ENCODE peak calls at places on chromosome 3, in seven cellular contexts. One of them, this sample, is unnamed.

GRCh38 chr3:2735392-2735894 is 374.7 kb downstream of the IL5RA start:
- DNase-seq in colonic mucosa: no peak
- DNase-seq in left ventricle myocardium superior: no peak
- DNase-seq in brain pericyte: no peak
- DNase-seq in mesothelial cell of epicardium: no peak
- DNase-seq in fibroblast of lung: no peak
- DNase-seq in lower lobe of right lung: no peak
- DNase-seq in this sample: no peak

GRCh38 chr3:129793947-129794318 is 99.6 kb downstream of the TMCC1 start:
- DNase-seq in colonic mucosa: no peak
- DNase-seq in left ventricle myocardium superior: no peak
- DNase-seq in brain pericyte: no peak
- DNase-seq in mesothelial cell of epicardium: no peak
- DNase-seq in fibroblast of lung: peak
- DNase-seq in lower lobe of right lung: no peak
- DNase-seq in this sample: no peak

GRCh38 chr3:132315851-132316250 is 1.4 kb upstream of the ACP3 start:
- DNase-seq in colonic mucosa: no peak
- DNase-seq in left ventricle myocardium superior: no peak
- DNase-seq in brain pericyte: no peak
- DNase-seq in mesothelial cell of epicardium: no peak
- DNase-seq in fibroblast of lung: peak
- DNase-seq in lower lobe of right lung: no peak
- DNase-seq in this sample: no peak

GRCh38 chr3:43055393-43055792 is 50.5 kb downstream of the POMGNT2 start:
- DNase-seq in colonic mucosa: no peak
- DNase-seq in left ventricle myocardium superior: no peak
- DNase-seq in brain pericyte: no peak
- DNase-seq in mesothelial cell of epicardium: no peak
- DNase-seq in fibroblast of lung: no peak
- DNase-seq in lower lobe of right lung: no peak
- DNase-seq in this sample: no peak

GRCh38 chr3:161489390-161489789 is 7.2 kb upstream of the OTOL1 start:
- DNase-seq in colonic mucosa: no peak
- DNase-seq in left ventricle myocardium superior: no peak
- DNase-seq in brain pericyte: no peak
- DNase-seq in mesothelial cell of epicardium: no peak
- DNase-seq in fibroblast of lung: no peak
- DNase-seq in lower lobe of right lung: no peak
- DNase-seq in this sample: no peak

GRCh38 chr3:187072102-187072501 is 67.2 kb downstream of the RPL39L start:
- DNase-seq in colonic mucosa: no peak
- DNase-seq in left ventricle myocardium superior: no peak
- DNase-seq in brain pericyte: no peak
- DNase-seq in mesothelial cell of epicardium: no peak
- DNase-seq in fibroblast of lung: no peak
- DNase-seq in lower lobe of right lung: no peak
- DNase-seq in this sample: no peak

GRCh38 chr3:46660003-46660402 is 33.5 kb downstream of the ALS2CL start:
- DNase-seq in colonic mucosa: peak
- DNase-seq in left ventricle myocardium superior: no peak
- DNase-seq in brain pericyte: no peak
- DNase-seq in mesothelial cell of epicardium: no peak
- DNase-seq in fibroblast of lung: no peak
- DNase-seq in lower lobe of right lung: no peak
- DNase-seq in this sample: peak

GRCh38 chr3:133488785-133489367 is 84.6 kb upstream of the CDV3 start:
- DNase-seq in colonic mucosa: no peak
- DNase-seq in left ventricle myocardium superior: no peak
- DNase-seq in brain pericyte: no peak
- DNase-seq in mesothelial cell of epicardium: no peak
- DNase-seq in fibroblast of lung: peak
- DNase-seq in lower lobe of right lung: no peak
- DNase-seq in this sample: no peak

GRCh38 chr3:72347819-72348319 is 500.4 kb downstream of the SHQ1 start:
- DNase-seq in colonic mucosa: peak
- DNase-seq in left ventricle myocardium superior: peak
- DNase-seq in brain pericyte: no peak
- DNase-seq in mesothelial cell of epicardium: no peak
- DNase-seq in fibroblast of lung: peak
- DNase-seq in lower lobe of right lung: peak
- DNase-seq in this sample: peak

GRCh38 chr3:144189044-144189443 is 217.4 kb downstream of the DIPK2A start:
- DNase-seq in colonic mucosa: no peak
- DNase-seq in left ventricle myocardium superior: no peak
- DNase-seq in brain pericyte: no peak
- DNase-seq in mesothelial cell of epicardium: no peak
- DNase-seq in fibroblast of lung: peak
- DNase-seq in lower lobe of right lung: no peak
- DNase-seq in this sample: no peak

GRCh38 chr3:123831420-123831819 is 52.7 kb downstream of the MYLK start:
- DNase-seq in colonic mucosa: no peak
- DNase-seq in left ventricle myocardium superior: no peak
- DNase-seq in brain pericyte: no peak
- DNase-seq in mesothelial cell of epicardium: no peak
- DNase-seq in fibroblast of lung: no peak
- DNase-seq in lower lobe of right lung: no peak
- DNase-seq in this sample: no peak

GRCh38 chr3:156615592-156616173 is 58.7 kb upstream of the TIPARP start:
- DNase-seq in colonic mucosa: no peak
- DNase-seq in left ventricle myocardium superior: no peak
- DNase-seq in brain pericyte: no peak
- DNase-seq in mesothelial cell of epicardium: no peak
- DNase-seq in fibroblast of lung: peak
- DNase-seq in lower lobe of right lung: peak
- DNase-seq in this sample: no peak

GRCh38 chr3:99384596-99384995 is 253.8 kb upstream of the COL8A1 start:
- DNase-seq in colonic mucosa: no peak
- DNase-seq in left ventricle myocardium superior: no peak
- DNase-seq in brain pericyte: peak
- DNase-seq in mesothelial cell of epicardium: no peak
- DNase-seq in fibroblast of lung: peak
- DNase-seq in lower lobe of right lung: no peak
- DNase-seq in this sample: no peak

GRCh38 chr3:64956619-64957018 is 268.8 kb upstream of the ADAMTS9 start:
- DNase-seq in colonic mucosa: no peak
- DNase-seq in left ventricle myocardium superior: no peak
- DNase-seq in brain pericyte: no peak
- DNase-seq in mesothelial cell of epicardium: no peak
- DNase-seq in fibroblast of lung: no peak
- DNase-seq in lower lobe of right lung: no peak
- DNase-seq in this sample: no peak

GRCh38 chr3:101229681-101230080 is 90.7 kb downstream of the IMPG2 start:
- DNase-seq in colonic mucosa: no peak
- DNase-seq in left ventricle myocardium superior: no peak
- DNase-seq in brain pericyte: no peak
- DNase-seq in mesothelial cell of epicardium: no peak
- DNase-seq in fibroblast of lung: no peak
- DNase-seq in lower lobe of right lung: no peak
- DNase-seq in this sample: no peak

GRCh38 chr3:188102861-188103547 is 51.0 kb upstream of the LPP start:
- DNase-seq in colonic mucosa: no peak
- DNase-seq in left ventricle myocardium superior: no peak
- DNase-seq in brain pericyte: no peak
- DNase-seq in mesothelial cell of epicardium: no peak
- DNase-seq in fibroblast of lung: no peak
- DNase-seq in lower lobe of right lung: no peak
- DNase-seq in this sample: no peak

GRCh38 chr3:197516517-197516889 is 39.3 kb downstream of the BDH1 start:
- DNase-seq in colonic mucosa: no peak
- DNase-seq in left ventricle myocardium superior: no peak
- DNase-seq in brain pericyte: no peak
- DNase-seq in mesothelial cell of epicardium: no peak
- DNase-seq in fibroblast of lung: peak
- DNase-seq in lower lobe of right lung: peak
- DNase-seq in this sample: peak

GRCh38 chr3:70855139-70855538 is 542.7 kb upstream of the MDFIC2 start:
- DNase-seq in colonic mucosa: no peak
- DNase-seq in left ventricle myocardium superior: no peak
- DNase-seq in brain pericyte: no peak
- DNase-seq in mesothelial cell of epicardium: no peak
- DNase-seq in fibroblast of lung: peak
- DNase-seq in lower lobe of right lung: no peak
- DNase-seq in this sample: no peak

GRCh38 chr3:189710620-189711388 is 79.6 kb downstream of the TP63 start:
- DNase-seq in colonic mucosa: peak
- DNase-seq in left ventricle myocardium superior: peak
- DNase-seq in brain pericyte: peak
- DNase-seq in mesothelial cell of epicardium: no peak
- DNase-seq in fibroblast of lung: peak
- DNase-seq in lower lobe of right lung: no peak
- DNase-seq in this sample: peak

GRCh38 chr3:154427685-154428291 is 2.2 kb downstream of the GPR149 start:
- DNase-seq in colonic mucosa: no peak
- DNase-seq in left ventricle myocardium superior: peak
- DNase-seq in brain pericyte: no peak
- DNase-seq in mesothelial cell of epicardium: no peak
- DNase-seq in fibroblast of lung: no peak
- DNase-seq in lower lobe of right lung: no peak
- DNase-seq in this sample: no peak

GRCh38 chr3:158732856-158733200 is 571 bp upstream of the RARRES1 start:
- DNase-seq in colonic mucosa: no peak
- DNase-seq in left ventricle myocardium superior: no peak
- DNase-seq in brain pericyte: no peak
- DNase-seq in mesothelial cell of epicardium: no peak
- DNase-seq in fibroblast of lung: no peak
- DNase-seq in lower lobe of right lung: no peak
- DNase-seq in this sample: no peak

GRCh38 chr3:114627760-114628159 is 333.9 kb downstream of the TIGIT start:
- DNase-seq in colonic mucosa: no peak
- DNase-seq in left ventricle myocardium superior: no peak
- DNase-seq in brain pericyte: no peak
- DNase-seq in mesothelial cell of epicardium: no peak
- DNase-seq in fibroblast of lung: peak
- DNase-seq in lower lobe of right lung: no peak
- DNase-seq in this sample: no peak

GRCh38 chr3:133487920-133488540 is 85.5 kb upstream of the CDV3 start:
- DNase-seq in colonic mucosa: peak
- DNase-seq in left ventricle myocardium superior: no peak
- DNase-seq in brain pericyte: no peak
- DNase-seq in mesothelial cell of epicardium: no peak
- DNase-seq in fibroblast of lung: peak
- DNase-seq in lower lobe of right lung: no peak
- DNase-seq in this sample: no peak

GRCh38 chr3:151501905-151502615 is 41.2 kb upstream of the IGSF10 start:
- DNase-seq in colonic mucosa: no peak
- DNase-seq in left ventricle myocardium superior: no peak
- DNase-seq in brain pericyte: no peak
- DNase-seq in mesothelial cell of epicardium: no peak
- DNase-seq in fibroblast of lung: no peak
- DNase-seq in lower lobe of right lung: no peak
- DNase-seq in this sample: no peak